ENCODE peak calls at places on chromosomes 11 and 22, in six cellular contexts. H, Y, W, E, T and B are unnamed samples. For H3K27me3, the result is how much of the 10 kb centered on the place peaks cover.

GRCh38 chr11:82901165-82901938 is at the start of gene DDIAS:
- DNase-seq in T (peak), E (peak), H (peak), W (peak), Y (peak), B (peak)

GRCh38 chr22:49349181-49349835 is 478.4 kb downstream of the BRD1 start:
- DNase-seq in T (no peak), Y (no peak), E (no peak), H (no peak), W (peak), B (no peak)

GRCh38 chr11:60871378-60872061 is 4.2 kb downstream of the ZP1 start:
- DNase-seq in T (no peak), Y (no peak), E (peak), H (no peak), W (peak), B (no peak)

GRCh38 chr11:706957-707816 is 1.2 kb downstream of the EPS8L2 start:
- DNase-seq in W (peak), T (peak), H (peak), Y (no peak), E (peak), B (no peak)

GRCh38 chr22:37115032-37115431 is 5.5 kb upstream of the TMPRSS6 start:
- DNase-seq in Y (no peak), H (no peak), W (no peak), E (no peak), T (no peak), B (no peak)

GRCh38 chr11:14907411-14908213 is 15.6 kb upstream of the CYP2R1 start:
- DNase-seq in H (peak), W (peak), T (peak), E (peak), Y (peak), B (no peak)

GRCh38 chr22:48490513-48491411 is 1336.9 kb downstream of the BRD1 start:
- DNase-seq in E (no peak), Y (no peak), T (peak), H (no peak), W (no peak), B (no peak)

GRCh38 chr11:134558916-134559616 is 147.0 kb upstream of the B3GAT1 start:
- DNase-seq in E (no peak), T (no peak), W (no peak), H (no peak), Y (no peak), B (no peak)

GRCh38 chr11:67016550-67016949 is 6.4 kb upstream of the SYT12 start:
- DNase-seq in H (no peak), E (no peak), W (no peak), T (no peak), Y (no peak), B (no peak)

GRCh38 chr22:37485006-37485713 is 1.0 kb downstream of the MFNG start:
- DNase-seq in T (peak), E (no peak), Y (no peak), W (peak), H (no peak), B (no peak)

GRCh38 chr22:23260645-23261581 is 80.6 kb downstream of the BCR start:
- DNase-seq in T (no peak), E (no peak), H (no peak), Y (no peak), W (no peak), B (no peak)
- H3K27me3 ChIP-seq in T (under half), E (under half), H (under half), Y (under half), W (under half), B (under half)

GRCh38 chr11:19326499-19326898 is 85.8 kb upstream of the E2F8 start:
- DNase-seq in T (no peak), Y (no peak), H (no peak), W (no peak), E (peak), B (peak)
- TF ChIP-seq CTCF in T (no peak), Y (peak), H (no peak), W (no peak), E (peak), B (peak)

GRCh38 chr11:128719556-128719824 is 25.6 kb downstream of the FLI1 start:
- DNase-seq in W (no peak), T (no peak), E (no peak), Y (no peak), H (no peak), B (no peak)
- H3K4me3 ChIP-seq in W (no peak), T (no peak), E (no peak), Y (no peak), H (no peak), B (no peak)

DNA sequence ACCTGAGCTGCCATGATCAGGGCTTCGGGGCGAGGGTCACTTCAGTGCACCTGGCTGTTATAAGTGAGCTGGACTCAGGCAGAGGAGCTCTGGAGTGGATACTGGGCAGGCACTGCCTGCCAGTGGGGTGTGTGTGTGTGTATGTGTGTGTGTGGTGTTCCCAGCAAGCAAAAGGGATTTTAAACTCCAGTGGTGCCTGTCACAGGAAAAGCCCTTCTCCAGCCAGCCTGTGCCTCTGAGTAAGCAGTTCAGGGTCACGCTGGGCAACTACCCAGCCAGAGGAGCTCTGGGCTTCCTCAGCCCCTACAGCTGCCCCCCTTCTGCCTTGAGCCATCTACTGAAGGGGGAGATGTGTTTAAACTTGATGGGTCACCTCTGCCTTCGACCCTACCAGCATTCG is 109.0 kb downstream of the OSBP2 start:
- DNase-seq in E (no peak), W (no peak), H (no peak), Y (no peak), T (no peak), B (no peak)
- H3K27me3 ChIP-seq in E (under half), W (under half), H (under half), Y (under half), T (under half), B (under half)

GRCh38 chr22:24555496-24556253 is at the start of gene SNRPD3:
- DNase-seq in W (peak), T (peak), Y (peak), E (peak), H (peak), B (peak)
- TF ChIP-seq CTCF in W (peak), T (peak), Y (no peak), E (no peak), H (no peak), B (no peak)

DNA sequence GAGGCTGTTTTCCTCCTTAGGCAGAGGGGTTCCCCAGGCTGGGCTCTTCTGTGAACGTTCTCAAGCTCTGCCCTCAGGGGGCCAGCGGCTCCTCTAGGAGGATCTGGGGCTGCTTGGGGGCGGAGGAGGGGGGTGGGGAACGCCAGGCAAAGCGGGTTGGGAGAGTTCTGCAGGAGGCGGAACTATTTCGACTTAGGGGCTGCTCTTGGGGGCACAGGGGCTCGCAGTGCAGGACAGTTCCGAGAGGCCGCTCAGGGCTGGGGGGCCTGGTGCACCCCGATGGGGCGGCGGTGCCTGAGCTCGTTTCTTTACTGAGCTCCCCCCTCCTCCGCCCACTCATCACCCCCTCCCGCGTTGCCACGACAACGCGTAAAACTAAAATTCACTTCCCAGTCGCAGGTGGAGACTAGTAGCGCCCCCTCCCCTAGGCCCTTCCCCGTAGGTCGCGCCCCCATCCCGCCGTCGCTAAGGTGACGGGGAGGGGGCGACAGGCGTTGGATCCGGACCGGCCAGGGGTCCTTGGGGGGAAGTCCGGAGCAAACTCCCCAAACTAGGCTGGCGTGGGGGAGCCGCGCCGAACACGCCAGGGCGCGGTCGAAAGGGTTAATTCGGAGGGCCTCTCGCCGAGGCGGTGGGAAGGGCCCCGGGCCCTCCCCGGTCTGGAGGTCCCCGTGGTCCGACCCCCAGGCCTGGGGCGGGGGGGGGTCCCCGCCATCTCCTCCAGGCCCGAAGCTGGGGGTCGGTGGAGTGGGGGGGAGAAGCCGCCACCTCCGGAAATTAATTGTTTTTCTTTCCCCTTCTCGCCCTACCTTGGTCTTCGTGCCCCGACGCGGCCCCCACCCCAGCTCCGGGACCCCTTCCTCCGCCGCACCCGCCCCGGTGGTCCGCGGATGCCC is 856 bp downstream of the SHANK3 start:
- DNase-seq in H (no peak), Y (no peak), E (no peak), T (no peak), W (no peak), B (no peak)
- H3K4me3 ChIP-seq in H (peak), Y (peak), E (no peak), T (peak), W (peak), B (peak)